ENCODE peak calls at places on chromosomes 5 and 9, in seven cellular contexts. One of them, this sample, is unnamed.
A peak's percentile ranks its signal among the peaks of the same experiment; 100 is the strongest.

GRCh38 chr5:4208996-4209395 is 613.4 kb downstream of the IRX1 start:
- DNase-seq in endothelial cell: no peak
- DNase-seq in keratinocyte: no peak
- DNase-seq in AG09319: no peak
- DNase-seq in dorsolateral prefrontal cortex: no peak
- DNase-seq in HFF-Myc: no peak
- DNase-seq in upper lobe of left lung: no peak
- DNase-seq in this sample: no peak

GRCh38 chr9:2159521-2160417 is 144.6 kb downstream of the SMARCA2 start:
- DNase-seq in endothelial cell: no peak
- DNase-seq in AG09319: no peak
- DNase-seq in upper lobe of left lung: no peak
- DNase-seq in HFF-Myc: no peak
- DNase-seq in keratinocyte: no peak
- DNase-seq in dorsolateral prefrontal cortex: peak; percentile 19
- DNase-seq in this sample: no peak

GRCh38 chr5:117299940-117300339 is 725.3 kb upstream of the SEMA6A start:
- DNase-seq in dorsolateral prefrontal cortex: no peak
- DNase-seq in endothelial cell: no peak
- DNase-seq in HFF-Myc: no peak
- DNase-seq in keratinocyte: no peak
- DNase-seq in upper lobe of left lung: no peak
- DNase-seq in AG09319: no peak
- DNase-seq in this sample: no peak

GRCh38 chr9:98726735-98727134 is 18.0 kb upstream of the GABBR2 start:
- DNase-seq in AG09319: peak; percentile 34
- DNase-seq in upper lobe of left lung: no peak
- DNase-seq in keratinocyte: no peak
- DNase-seq in endothelial cell: no peak
- DNase-seq in dorsolateral prefrontal cortex: no peak
- DNase-seq in HFF-Myc: peak; percentile 41
- DNase-seq in this sample: no peak

GRCh38 chr5:32709789-32710334 is 1.3 kb upstream of the NPR3 start:
- DNase-seq in AG09319: peak; percentile 57
- DNase-seq in HFF-Myc: peak; percentile 37
- DNase-seq in upper lobe of left lung: peak; percentile 53
- DNase-seq in dorsolateral prefrontal cortex: peak; percentile 5
- DNase-seq in keratinocyte: no peak
- DNase-seq in endothelial cell: peak; percentile 74
- DNase-seq in this sample: peak; percentile 78

GRCh38 chr5:64939772-64940510 is 171.2 kb downstream of the CWC27 start:
- DNase-seq in upper lobe of left lung: peak; percentile 77
- DNase-seq in HFF-Myc: no peak
- DNase-seq in dorsolateral prefrontal cortex: no peak
- DNase-seq in endothelial cell: no peak
- DNase-seq in AG09319: no peak
- DNase-seq in keratinocyte: no peak
- DNase-seq in this sample: no peak

GRCh38 chr5:170266570-170267379 is 30.8 kb downstream of the LCP2 start:
- DNase-seq in upper lobe of left lung: no peak
- DNase-seq in AG09319: no peak
- DNase-seq in HFF-Myc: no peak
- DNase-seq in keratinocyte: no peak
- DNase-seq in dorsolateral prefrontal cortex: no peak
- DNase-seq in endothelial cell: no peak
- DNase-seq in this sample: no peak

GRCh38 chr5:77366717-77367500 is 125.2 kb downstream of the WDR41 start:
- DNase-seq in endothelial cell: no peak
- DNase-seq in upper lobe of left lung: no peak
- DNase-seq in HFF-Myc: no peak
- DNase-seq in AG09319: no peak
- DNase-seq in dorsolateral prefrontal cortex: no peak
- DNase-seq in keratinocyte: no peak
- DNase-seq in this sample: no peak

GRCh38 chr5:138725153-138725884 is 27.9 kb upstream of the CTNNA1 start:
- DNase-seq in dorsolateral prefrontal cortex: no peak
- DNase-seq in HFF-Myc: peak; percentile 41
- DNase-seq in upper lobe of left lung: peak; percentile 65
- DNase-seq in endothelial cell: peak; percentile 15
- DNase-seq in keratinocyte: peak; percentile 93
- DNase-seq in AG09319: no peak
- DNase-seq in this sample: peak; percentile 73

GRCh38 chr9:137014776-137015539 is 13.1 kb downstream of the ABCA2 start:
- DNase-seq in AG09319: no peak
- DNase-seq in upper lobe of left lung: no peak
- DNase-seq in keratinocyte: no peak
- DNase-seq in endothelial cell: no peak
- DNase-seq in HFF-Myc: no peak
- DNase-seq in dorsolateral prefrontal cortex: no peak
- DNase-seq in this sample: no peak

GRCh38 chr9:123267481-123268239 is 726 bp downstream of the STRBP start:
- DNase-seq in AG09319: no peak
- DNase-seq in upper lobe of left lung: peak; percentile 38
- DNase-seq in dorsolateral prefrontal cortex: peak; percentile 7
- DNase-seq in HFF-Myc: no peak
- DNase-seq in keratinocyte: no peak
- DNase-seq in endothelial cell: peak; percentile 11
- DNase-seq in this sample: no peak

GRCh38 chr5:15806613-15807012 is 306.6 kb downstream of the FBXL7 start:
- DNase-seq in dorsolateral prefrontal cortex: no peak
- DNase-seq in endothelial cell: no peak
- DNase-seq in keratinocyte: no peak
- DNase-seq in AG09319: no peak
- DNase-seq in HFF-Myc: no peak
- DNase-seq in upper lobe of left lung: no peak
- DNase-seq in this sample: no peak

DNA sequence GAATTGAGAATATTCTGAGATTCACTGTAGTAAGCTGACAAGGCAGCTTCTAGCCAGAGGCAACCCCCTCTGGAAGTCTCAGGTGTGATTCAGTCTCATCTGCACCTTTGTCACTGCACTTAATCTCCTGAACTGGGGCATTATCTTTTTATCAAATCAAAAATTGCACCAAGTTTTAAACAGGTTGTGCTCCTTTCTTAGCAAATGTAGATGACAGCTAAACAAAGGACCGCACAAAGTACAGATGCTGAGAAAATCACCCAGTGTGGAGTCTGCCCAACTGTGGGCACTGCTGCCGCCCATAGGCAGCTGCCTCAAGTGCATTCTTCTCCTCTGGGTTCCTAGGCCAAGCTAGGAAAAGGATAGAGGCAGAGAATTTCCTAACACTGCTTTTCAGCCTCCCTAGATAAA is 51.1 kb downstream of the STARD4 start:
- DNase-seq in upper lobe of left lung: no peak
- DNase-seq in endothelial cell: peak; percentile 26
- DNase-seq in keratinocyte: no peak
- DNase-seq in dorsolateral prefrontal cortex: peak; percentile 41
- DNase-seq in HFF-Myc: no peak
- DNase-seq in AG09319: no peak
- DNase-seq in this sample: no peak
- TF ChIP-seq CTCF in upper lobe of left lung: no peak
- TF ChIP-seq CTCF in endothelial cell: no peak
- TF ChIP-seq CTCF in keratinocyte: peak; percentile 69
- TF ChIP-seq CTCF in dorsolateral prefrontal cortex: peak; percentile 36
- TF ChIP-seq CTCF in HFF-Myc: peak; percentile 44
- TF ChIP-seq CTCF in AG09319: peak; percentile 63
- TF ChIP-seq CTCF in this sample: peak; percentile 64

DNA sequence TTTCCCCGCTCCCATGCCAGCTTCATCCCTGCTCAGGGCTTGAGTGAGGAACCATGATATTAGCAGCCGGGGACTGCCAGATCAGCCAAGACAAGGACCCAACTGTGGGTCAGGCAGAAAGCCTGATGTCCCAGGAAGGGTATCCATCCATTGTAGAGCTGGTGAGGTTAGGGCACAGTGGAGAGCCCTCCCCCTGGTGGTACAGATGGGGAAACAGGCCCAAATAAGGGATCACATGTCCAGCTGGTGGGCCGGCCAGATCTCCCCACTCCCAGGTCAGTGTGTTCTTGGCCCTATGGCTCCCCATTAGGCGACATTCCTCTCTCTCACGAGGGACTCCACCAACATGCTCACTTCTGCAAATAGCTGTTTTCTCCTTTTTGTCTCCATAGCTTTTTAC is 9.0 kb downstream of the CDX1 start:
- DNase-seq in upper lobe of left lung: no peak
- DNase-seq in keratinocyte: no peak
- DNase-seq in AG09319: no peak
- DNase-seq in dorsolateral prefrontal cortex: no peak
- DNase-seq in HFF-Myc: no peak
- DNase-seq in endothelial cell: peak; percentile 56
- DNase-seq in this sample: no peak
- TF ChIP-seq CTCF in upper lobe of left lung: peak; percentile 5
- TF ChIP-seq CTCF in keratinocyte: peak; percentile 53
- TF ChIP-seq CTCF in AG09319: peak; percentile 47
- TF ChIP-seq CTCF in dorsolateral prefrontal cortex: no peak
- TF ChIP-seq CTCF in HFF-Myc: peak; percentile 71
- TF ChIP-seq CTCF in endothelial cell: peak; percentile 48
- TF ChIP-seq CTCF in this sample: peak; percentile 68

DNA sequence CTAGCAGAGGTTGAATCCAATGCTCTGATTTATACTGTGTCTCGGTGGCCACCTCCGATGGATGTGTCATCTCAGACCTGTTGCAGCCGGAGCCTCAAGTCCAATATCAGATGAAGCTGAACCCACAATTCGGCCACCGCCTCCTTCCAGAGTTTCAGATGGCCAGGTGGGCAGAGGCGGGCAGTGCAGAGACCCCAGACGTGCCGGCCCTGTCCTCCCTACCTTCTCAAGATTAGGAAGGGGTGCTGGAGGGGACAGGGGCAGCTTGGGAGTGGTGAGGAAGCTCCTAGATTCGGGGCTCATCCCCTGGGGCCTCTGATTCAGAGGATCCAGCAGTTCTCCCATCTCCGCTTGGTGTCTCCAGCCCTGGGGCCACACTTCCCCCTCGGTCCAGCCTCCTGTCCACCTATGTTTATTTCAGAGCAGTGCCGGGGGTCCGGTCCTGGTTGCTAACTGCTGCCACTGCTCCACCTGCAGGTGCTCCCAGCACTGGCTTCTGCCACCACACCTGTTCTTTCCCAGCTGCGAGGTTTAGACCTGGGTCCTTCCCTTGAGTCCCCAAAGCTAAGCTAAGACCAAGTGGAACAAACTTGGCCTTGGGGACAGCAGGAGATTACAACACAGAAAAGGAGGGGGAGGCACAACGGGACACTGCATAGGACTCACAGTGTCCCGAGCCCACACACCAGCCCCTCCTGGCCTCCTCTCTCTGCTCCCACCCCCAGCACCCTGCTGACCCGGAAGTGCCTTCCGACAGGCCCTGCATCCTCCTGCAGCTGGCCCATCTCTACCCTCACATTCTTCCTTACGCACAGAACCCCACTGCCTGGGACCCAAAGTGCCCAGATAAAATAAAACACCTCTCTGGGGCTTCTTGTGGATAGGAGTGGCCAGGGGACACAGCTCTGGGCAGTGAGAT is 81.6 kb downstream of the NTNG2 start:
- DNase-seq in upper lobe of left lung: no peak
- DNase-seq in endothelial cell: no peak
- DNase-seq in keratinocyte: no peak
- DNase-seq in HFF-Myc: no peak
- DNase-seq in dorsolateral prefrontal cortex: no peak
- DNase-seq in AG09319: no peak
- DNase-seq in this sample: no peak
- TF ChIP-seq CTCF in upper lobe of left lung: no peak
- TF ChIP-seq CTCF in endothelial cell: no peak
- TF ChIP-seq CTCF in keratinocyte: no peak
- TF ChIP-seq CTCF in HFF-Myc: no peak
- TF ChIP-seq CTCF in dorsolateral prefrontal cortex: no peak
- TF ChIP-seq CTCF in AG09319: no peak
- TF ChIP-seq CTCF in this sample: no peak

DNA sequence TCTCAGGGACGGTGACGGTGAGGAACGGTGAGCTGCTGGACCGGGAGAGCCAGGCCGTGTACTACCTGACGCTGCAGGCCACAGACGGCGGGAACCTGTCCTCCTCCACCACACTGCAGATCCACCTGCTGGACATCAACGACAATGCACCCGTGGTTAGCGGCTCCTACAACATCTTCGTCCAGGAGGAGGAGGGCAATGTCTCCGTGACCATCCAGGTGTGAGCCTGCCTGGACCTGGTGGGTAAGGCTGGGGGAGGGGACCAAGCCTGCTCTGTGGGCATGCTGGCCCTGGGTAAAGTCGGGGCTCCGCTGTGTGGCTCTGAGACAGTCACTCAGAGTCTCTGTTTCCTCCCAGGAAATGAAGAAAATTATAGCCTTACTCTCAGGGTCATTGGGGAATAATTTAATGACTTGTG is 29.3 kb downstream of the CDHR2 start:
- DNase-seq in HFF-Myc: no peak
- DNase-seq in keratinocyte: no peak
- DNase-seq in upper lobe of left lung: peak; percentile 71
- DNase-seq in endothelial cell: peak; percentile 62
- DNase-seq in AG09319: no peak
- DNase-seq in dorsolateral prefrontal cortex: peak; percentile 79
- DNase-seq in this sample: no peak
- TF ChIP-seq CTCF in HFF-Myc: peak; percentile 62
- TF ChIP-seq CTCF in keratinocyte: peak; percentile 63
- TF ChIP-seq CTCF in upper lobe of left lung: peak; percentile 70
- TF ChIP-seq CTCF in endothelial cell: peak; percentile 72
- TF ChIP-seq CTCF in AG09319: peak; percentile 38
- TF ChIP-seq CTCF in dorsolateral prefrontal cortex: no peak
- TF ChIP-seq CTCF in this sample: peak; percentile 71

DNA sequence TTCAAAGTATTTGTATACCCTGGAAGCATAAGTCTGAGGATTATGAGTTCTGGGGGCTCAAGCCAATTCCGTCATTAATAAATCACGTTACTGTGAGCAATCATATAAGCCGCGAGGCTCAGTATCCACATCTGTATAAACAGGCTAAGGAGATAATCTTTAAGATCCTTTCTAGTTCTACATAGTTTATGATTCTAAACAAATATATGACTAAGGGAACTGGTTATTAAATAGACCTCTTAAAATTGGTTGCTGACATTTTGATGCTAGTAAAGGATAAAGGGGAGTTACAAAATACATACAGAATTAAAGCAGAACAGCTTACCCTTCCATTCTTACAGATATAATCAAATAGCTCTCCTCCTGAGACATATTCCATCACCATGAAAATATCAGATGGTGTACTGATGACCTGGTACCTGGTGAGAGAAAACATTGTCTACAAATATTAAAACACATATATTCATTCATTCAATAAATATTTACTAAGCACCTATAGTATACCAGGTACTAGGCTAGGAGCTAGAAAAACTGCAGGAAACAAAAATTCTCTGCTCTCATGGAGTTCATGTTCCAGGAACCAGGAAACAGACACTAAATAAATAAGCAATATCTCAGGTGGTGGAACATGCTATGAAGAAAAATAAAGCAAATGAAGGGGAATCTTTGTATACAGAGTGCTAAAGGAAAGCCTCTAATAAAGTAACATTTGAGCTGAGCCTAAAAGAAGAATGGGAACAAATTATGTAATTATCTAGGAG is 19.5 kb upstream of the TTC33 start:
- DNase-seq in dorsolateral prefrontal cortex: no peak
- DNase-seq in keratinocyte: no peak
- DNase-seq in upper lobe of left lung: no peak
- DNase-seq in endothelial cell: no peak
- DNase-seq in AG09319: no peak
- DNase-seq in HFF-Myc: no peak
- DNase-seq in this sample: no peak
- TF ChIP-seq CTCF in dorsolateral prefrontal cortex: no peak
- TF ChIP-seq CTCF in keratinocyte: no peak
- TF ChIP-seq CTCF in upper lobe of left lung: no peak
- TF ChIP-seq CTCF in endothelial cell: no peak
- TF ChIP-seq CTCF in AG09319: no peak
- TF ChIP-seq CTCF in HFF-Myc: no peak
- TF ChIP-seq CTCF in this sample: no peak